ENCODE peak calls at places on chromosome 22, in eight cellular contexts. D is CD4-positive, alpha-beta T cell; C is lower lobe of right lung; X is AG10803; Q is type B pancreatic cell; W is OCI-LY7; M is choroid plexus epithelial cell; T is left ventricle myocardium inferior. P is an unnamed sample.

GRCh38 chr22:41831383-41831782 is 1.5 kb upstream of the SREBF2 start:
- DNase-seq in D (no peak), C (no peak), X (peak), Q (no peak), W (peak), M (no peak), T (no peak), P (peak)

GRCh38 chr22:20292673-20293232 is 24.6 kb upstream of the RTN4R start:
- DNase-seq in D (no peak), C (no peak), X (no peak), Q (no peak), W (no peak), M (no peak), T (no peak), P (no peak)

GRCh38 chr22:43118024-43118849 is 7.7 kb downstream of the BIK start:
- DNase-seq in D (no peak), C (no peak), X (no peak), Q (no peak), W (peak), M (peak), T (no peak), P (no peak)

GRCh38 chr22:49310354-49310753 is 517.3 kb downstream of the BRD1 start:
- DNase-seq in D (no peak), C (no peak), X (no peak), Q (no peak), W (no peak), M (no peak), T (no peak), P (no peak)

GRCh38 chr22:44098966-44099530 is 74.9 kb downstream of the PARVB start:
- DNase-seq in D (no peak), C (peak), X (no peak), Q (no peak), W (no peak), M (no peak), T (no peak), P (no peak)

GRCh38 chr22:42202669-42203068 is 67.8 kb downstream of the TCF20 start:
- DNase-seq in D (peak), C (no peak), X (peak), Q (no peak), W (no peak), M (peak), T (no peak), P (peak)

GRCh38 chr22:42150727-42151590 is 20.3 kb upstream of the CYP2D6 start:
- DNase-seq in D (no peak), C (no peak), X (no peak), Q (no peak), W (no peak), M (no peak), T (no peak), P (no peak)

GRCh38 chr22:48250286-48250895 is 1487.9 kb downstream of the TBC1D22A start:
- DNase-seq in D (no peak), C (no peak), X (no peak), Q (no peak), W (no peak), M (no peak), T (no peak), P (no peak)

GRCh38 chr22:48140261-48140660 is 1377.8 kb downstream of the TBC1D22A start:
- DNase-seq in D (no peak), C (no peak), X (no peak), Q (no peak), W (no peak), M (no peak), T (no peak), P (no peak)

GRCh38 chr22:35733742-35734516 is 16.3 kb downstream of the APOL5 start:
- DNase-seq in D (no peak), C (no peak), X (peak), Q (no peak), W (no peak), M (no peak), T (no peak), P (no peak)

GRCh38 chr22:42881982-42882656 is 25.0 kb upstream of the ARFGAP3 start:
- DNase-seq in D (no peak), C (no peak), X (no peak), Q (no peak), W (peak), M (no peak), T (no peak), P (no peak)

GRCh38 chr22:35327690-35328471 is 28.2 kb downstream of the TOM1 start:
- DNase-seq in D (no peak), C (no peak), X (no peak), Q (no peak), W (no peak), M (no peak), T (no peak), P (no peak)

GRCh38 chr22:49564666-49565515 is 262.8 kb downstream of the BRD1 start:
- DNase-seq in D (no peak), C (no peak), X (no peak), Q (peak), W (no peak), M (no peak), T (no peak), P (no peak)

GRCh38 chr22:19059481-19060278 is 62.5 kb downstream of the DGCR2 start:
- DNase-seq in D (no peak), C (peak), X (no peak), Q (peak), W (no peak), M (no peak), T (no peak), P (no peak)

GRCh38 chr22:25062378-25063095 is 110.0 kb downstream of the KIAA1671 start:
- DNase-seq in D (peak), C (no peak), X (no peak), Q (no peak), W (no peak), M (no peak), T (no peak), P (no peak)

GRCh38 chr22:28245579-28246224 is 326.6 kb upstream of the PITPNB start:
- DNase-seq in D (no peak), C (no peak), X (no peak), Q (no peak), W (no peak), M (no peak), T (no peak), P (no peak)

GRCh38 chr22:18968011-18968749 is 32.1 kb upstream of the PRODH start:
- DNase-seq in D (no peak), C (peak), X (peak), Q (no peak), W (no peak), M (peak), T (no peak), P (no peak)

GRCh38 chr22:24428751-24429410 is 1.5 kb downstream of the ADORA2A start:
- DNase-seq in D (no peak), C (peak), X (no peak), Q (no peak), W (peak), M (no peak), T (no peak), P (no peak)

GRCh38 chr22:35604671-35605457 is 12.3 kb downstream of the MB start:
- DNase-seq in D (no peak), C (no peak), X (peak), Q (no peak), W (no peak), M (peak), T (no peak), P (no peak)

GRCh38 chr22:49307071-49307830 is 520.4 kb downstream of the BRD1 start:
- DNase-seq in D (no peak), C (no peak), X (no peak), Q (peak), W (peak), M (no peak), T (no peak), P (no peak)

GRCh38 chr22:25998118-25998775 is 171.0 kb upstream of the SEZ6L start:
- DNase-seq in D (no peak), C (no peak), X (no peak), Q (no peak), W (no peak), M (no peak), T (no peak), P (no peak)

GRCh38 chr22:24583221-24583971 is 9.5 kb downstream of the LRRC75B start:
- DNase-seq in D (no peak), C (no peak), X (peak), Q (no peak), W (no peak), M (no peak), T (no peak), P (no peak)

GRCh38 chr22:22454997-22455396 is 53.5 kb downstream of the ZNF280B start:
- DNase-seq in D (no peak), C (no peak), X (no peak), Q (no peak), W (no peak), M (no peak), T (no peak), P (no peak)

GRCh38 chr22:23370251-23370650 is 189.9 kb downstream of the BCR start:
- DNase-seq in D (no peak), C (no peak), X (no peak), Q (peak), W (no peak), M (no peak), T (no peak), P (no peak)

GRCh38 chr22:50376064-50376747 is 33.1 kb downstream of the PPP6R2 start:
- DNase-seq in D (no peak), C (no peak), X (no peak), Q (no peak), W (no peak), M (no peak), T (no peak), P (no peak)

GRCh38 chr22:19868773-19869471 is 14.2 kb upstream of the GNB1L start:
- DNase-seq in D (no peak), C (peak), X (no peak), Q (peak), W (no peak), M (no peak), T (peak), P (no peak)

GRCh38 chr22:43798492-43798891 is 13.6 kb downstream of the EFCAB6 start:
- DNase-seq in D (no peak), C (no peak), X (no peak), Q (no peak), W (peak), M (no peak), T (no peak), P (no peak)

GRCh38 chr22:20062766-20063083 is 17.3 kb upstream of the DGCR8 start:
- DNase-seq in D (no peak), C (no peak), X (peak), Q (no peak), W (no peak), M (peak), T (no peak), P (peak)

GRCh38 chr22:26045051-26045450 is 124.2 kb upstream of the SEZ6L start:
- DNase-seq in D (no peak), C (no peak), X (no peak), Q (no peak), W (no peak), M (no peak), T (no peak), P (no peak)

GRCh38 chr22:36764641-36765040 is 11.3 kb downstream of the IFT27 start:
- DNase-seq in D (no peak), C (no peak), X (no peak), Q (no peak), W (no peak), M (no peak), T (no peak), P (no peak)

GRCh38 chr22:44711236-44711560 is 9.2 kb downstream of the PRR5 start:
- DNase-seq in D (no peak), C (no peak), X (no peak), Q (no peak), W (no peak), M (no peak), T (no peak), P (no peak)

GRCh38 chr22:28408702-28409101 is 270.9 kb downstream of the TTC28 start:
- DNase-seq in D (no peak), C (no peak), X (no peak), Q (no peak), W (no peak), M (no peak), T (no peak), P (no peak)

GRCh38 chr22:27662359-27663030 is 139.1 kb downstream of the MN1 start:
- DNase-seq in D (no peak), C (no peak), X (no peak), Q (no peak), W (no peak), M (peak), T (peak), P (peak)

GRCh38 chr22:45632791-45633515 is 38.7 kb upstream of the ATXN10 start:
- DNase-seq in D (no peak), C (no peak), X (no peak), Q (no peak), W (no peak), M (peak), T (no peak), P (no peak)

GRCh38 chr22:50439314-50440250 is 35.3 kb downstream of the SBF1 start:
- DNase-seq in D (no peak), C (peak), X (no peak), Q (no peak), W (no peak), M (no peak), T (no peak), P (no peak)

GRCh38 chr22:19876314-19876940 is 21.8 kb upstream of the GNB1L start:
- DNase-seq in D (no peak), C (peak), X (no peak), Q (no peak), W (no peak), M (no peak), T (peak), P (peak)

GRCh38 chr22:27107005-27107404 is 449.6 kb downstream of the MIAT start:
- DNase-seq in D (no peak), C (no peak), X (no peak), Q (no peak), W (no peak), M (no peak), T (no peak), P (no peak)

DNA sequence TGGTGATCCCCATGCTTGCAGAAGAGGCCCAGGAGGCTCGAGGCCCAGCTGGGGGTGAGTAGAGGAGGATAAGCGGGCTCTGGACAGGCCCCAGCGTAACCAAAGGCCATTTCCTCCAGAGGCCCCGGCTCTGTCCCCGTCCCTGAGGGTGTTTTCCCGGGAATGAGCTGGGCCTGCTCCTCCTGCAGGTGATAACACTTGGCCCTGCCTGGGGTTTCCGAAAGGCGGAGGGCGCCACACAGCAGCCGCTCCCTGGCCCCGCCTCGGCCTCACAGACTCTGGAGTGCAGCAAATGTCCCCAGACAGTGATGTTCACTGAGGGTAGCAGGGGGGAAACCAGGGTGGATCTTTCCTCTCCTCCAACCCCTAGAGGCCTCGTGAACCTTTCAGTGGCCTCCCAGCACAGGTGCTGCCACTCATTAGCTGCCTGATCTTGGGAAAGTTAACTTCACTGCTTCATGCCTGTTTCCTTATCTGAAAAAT is 10.5 kb upstream of the MGAT3 start:
- DNase-seq in D (no peak), C (no peak), X (no peak), Q (no peak), W (peak), M (no peak), T (no peak), P (no peak)
- TF ChIP-seq CTCF in D (no peak), C (no peak), X (no peak), Q (no peak), W (peak), M (no peak), T (no peak), P (no peak)

DNA sequence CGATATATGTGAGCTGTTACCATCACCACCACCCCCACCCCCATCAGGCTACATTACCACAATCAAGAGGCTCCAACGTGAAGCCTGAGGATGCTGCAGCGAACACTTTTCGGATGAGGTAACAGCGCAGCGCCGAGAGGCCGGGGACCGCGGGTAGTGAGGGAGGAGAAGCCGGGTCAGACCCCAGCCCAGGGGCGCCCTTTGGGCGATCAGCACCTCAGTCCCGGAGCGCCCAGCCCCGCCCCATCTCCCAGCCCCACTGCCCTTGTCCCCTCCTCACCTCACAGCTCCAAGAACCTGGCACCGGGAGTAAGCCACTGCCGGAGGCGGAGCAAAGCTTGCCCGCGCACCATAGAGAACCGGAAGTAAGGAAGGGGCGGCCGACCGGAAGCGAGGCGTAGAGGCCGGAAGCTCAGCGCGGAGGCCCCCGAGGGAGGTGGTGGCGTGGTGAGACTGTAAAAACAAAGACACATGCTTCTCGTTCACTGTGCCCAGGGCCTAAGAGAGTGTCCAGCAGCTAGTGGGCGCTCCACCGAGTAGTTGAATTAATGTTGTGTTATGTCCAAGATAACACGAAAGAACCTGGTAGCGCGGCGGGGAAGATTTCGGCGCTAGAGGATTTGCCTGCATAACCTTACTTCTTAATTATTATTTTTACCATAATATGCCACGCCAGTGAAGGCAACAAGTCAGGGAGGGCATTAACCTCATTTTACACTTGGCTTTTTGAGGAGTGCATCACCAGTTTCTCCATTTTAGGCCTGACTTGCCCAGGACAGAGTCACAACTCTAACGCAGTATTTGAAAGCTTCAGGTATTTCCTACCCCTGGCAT is at the start of gene THOC5:
- DNase-seq in D (peak), C (peak), X (peak), Q (peak), W (peak), M (peak), T (peak), P (peak)
- TF ChIP-seq CTCF in D (no peak), C (peak), X (peak), Q (peak), W (peak), M (peak), T (peak), P (peak)

GRCh38 chr22:38097557-38098409 is 12.7 kb downstream of the BAIAP2L2 start:
- DNase-seq in D (no peak), C (peak), X (no peak), Q (peak), W (no peak), M (peak), T (no peak), P (no peak)
- TF ChIP-seq CTCF in D (no peak), C (peak), X (peak), Q (peak), W (no peak), M (peak), T (peak), P (peak)

DNA sequence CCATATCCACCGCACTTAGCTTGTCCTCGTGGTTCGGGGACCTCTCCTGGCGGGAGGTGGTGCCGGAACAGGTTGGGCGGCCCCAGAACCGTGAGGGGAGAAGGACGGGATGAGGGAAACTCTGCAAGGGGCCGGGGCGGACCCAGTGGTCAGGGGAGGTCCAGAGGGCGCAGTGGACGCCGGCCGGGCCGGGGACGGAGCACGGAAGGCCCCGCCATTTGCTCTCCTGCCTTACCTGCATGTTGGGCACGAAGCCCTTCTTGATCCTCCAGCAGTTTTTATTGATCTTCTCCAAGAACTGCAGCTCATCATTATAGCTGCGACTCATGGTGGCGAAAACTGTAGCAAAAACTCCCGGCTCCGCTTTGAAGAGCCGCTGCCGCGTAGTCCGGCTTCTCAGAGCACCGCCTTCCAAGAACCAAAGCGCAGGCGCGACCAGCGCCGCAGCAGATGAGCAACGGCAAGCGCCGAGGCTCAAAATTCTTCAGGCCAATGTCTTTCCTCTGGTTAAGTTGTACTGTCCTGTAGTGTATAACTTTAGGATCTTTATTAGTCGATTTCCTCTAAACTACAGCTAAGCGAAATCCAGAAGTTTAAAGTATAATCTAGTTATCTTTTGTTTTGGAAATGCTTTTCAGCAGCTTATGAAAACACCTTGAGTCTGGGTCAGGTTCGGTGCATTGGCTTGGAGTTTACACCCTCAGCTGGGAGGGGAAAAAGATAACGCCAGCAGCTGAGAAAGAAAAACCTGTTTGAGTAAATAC is at the start of gene RTCB:
- DNase-seq in D (peak), C (peak), X (peak), Q (peak), W (peak), M (peak), T (peak), P (peak)
- TF ChIP-seq CTCF in D (no peak), C (no peak), X (no peak), Q (no peak), W (peak), M (no peak), T (no peak), P (no peak)

GRCh38 chr22:17634696-17635095 is 3.9 kb upstream of the BCL2L13 start:
- DNase-seq in D (no peak), C (no peak), X (no peak), Q (no peak), W (no peak), M (no peak), T (no peak), P (no peak)

GRCh38 chr22:17637490-17638181 is 921 bp upstream of the BCL2L13 start:
- DNase-seq in D (no peak), C (no peak), X (no peak), Q (no peak), W (no peak), M (no peak), T (no peak), P (no peak)

GRCh38 chr22:17633998-17634323 is 4.6 kb upstream of the BCL2L13 start:
- DNase-seq in D (no peak), C (no peak), X (no peak), Q (no peak), W (no peak), M (no peak), T (no peak), P (no peak)

GRCh38 chr22:17638182-17638431 is 450 bp upstream of the BCL2L13 start:
- DNase-seq in D (no peak), C (no peak), X (peak), Q (no peak), W (peak), M (no peak), T (no peak), P (no peak)

GRCh38 chr22:17638432-17639237 is at the start of gene BCL2L13:
- DNase-seq in D (peak), C (peak), X (peak), Q (peak), W (peak), M (peak), T (peak), P (peak)
- TF ChIP-seq CTCF in D (no peak), C (no peak), X (no peak), Q (no peak), W (no peak), M (no peak), T (no peak), P (no peak)

P was measured in foreskin fibroblast.